ENCODE peak calls at places on chromosomes 1 and 21, in four cellular contexts. G is D341Med, C is bronchial epithelial cell, X is endodermal cell. E is an unnamed sample.

GRCh38 chr21:46061063-46061462 is 36.8 kb upstream of the COL6A2 start:
- DNase-seq in G (no peak), C (no peak), X (no peak), E (no peak)

GRCh38 chr1:3296858-3297257 is 157.6 kb upstream of the ARHGEF16 start:
- DNase-seq in G (no peak), C (no peak), X (no peak), E (no peak)

GRCh38 chr1:109368464-109368863 is 29.3 kb downstream of the SORT1 start:
- DNase-seq in G (peak; percentile 25), C (no peak), X (no peak), E (no peak)

GRCh38 chr1:28208818-28209441 is 23.9 kb downstream of the DNAJC8 start:
- DNase-seq in G (peak; percentile 63), C (peak; percentile 68), X (peak; percentile 84), E (no peak)

GRCh38 chr1:41773144-41773571 is 145.6 kb downstream of the HIVEP3 start:
- DNase-seq in G (no peak), C (peak; percentile 10), X (no peak), E (no peak)

GRCh38 chr1:232308616-232309015 is 321.3 kb downstream of the SIPA1L2 start:
- DNase-seq in G (no peak), C (no peak), X (peak; percentile 67), E (no peak)

GRCh38 chr1:221315330-221315729 is 426.6 kb downstream of the DUSP10 start:
- DNase-seq in G (no peak), C (peak; percentile 4), X (no peak), E (no peak)

GRCh38 chr21:36697473-36698159 is 1.3 kb upstream of the SIM2 start:
- DNase-seq in G (no peak), C (no peak), X (peak; percentile 82), E (no peak)